ENCODE peak calls at places on chromosomes 13 and 19, in five cellular contexts. T is stimulated activated CD4-positive, alpha-beta T cell treated with anti-CD3 and anti-CD28 coated beads, Interleukin-4, amount 100 ng/mL, for 4 hours; B is endothelial cell; V is LoVo; K is activated effector memory CD4-positive, alpha-beta T cell treated with Interleukin-2 at 50 U/mL for 16 hours. C is an unnamed sample.

GRCh38 chr13:90690458-90691063 is 656.9 kb upstream of the MIR17HG start:
- DNase-seq in T (no peak), V (no peak), B (no peak), K (no peak), C (no peak)

GRCh38 chr19:54209748-54210494 is 9.3 kb downstream of the RPS9 start:
- DNase-seq in V (peak), K (no peak), T (no peak), B (no peak), C (no peak)

GRCh38 chr19:5436101-5436947 is 18.9 kb upstream of the ZNRF4 start:
- DNase-seq in V (no peak), T (no peak), B (peak), K (no peak), C (no peak)

GRCh38 chr13:48828962-48829405 is 146.7 kb upstream of the FNDC3A start:
- DNase-seq in K (no peak), V (no peak), T (no peak), B (no peak), C (no peak)

GRCh38 chr13:60787083-60787482 is 390.1 kb downstream of the TDRD3 start:
- DNase-seq in B (no peak), K (no peak), T (no peak), V (no peak), C (no peak)

GRCh38 chr19:652467-653389 is 10.3 kb downstream of the RNF126 start:
- DNase-seq in T (no peak), B (no peak), V (no peak), K (no peak), C (no peak)

GRCh38 chr13:27476943-27477681 is 26.7 kb upstream of the MTIF3 start:
- DNase-seq in V (peak), K (no peak), B (no peak), T (no peak), C (peak)

GRCh38 chr19:1853295-1854031 is 5.2 kb upstream of the REXO1 start:
- DNase-seq in K (peak), T (peak), V (peak), B (peak), C (no peak)

GRCh38 chr19:5762608-5763217 is 21.8 kb downstream of the PRR22 start:
- DNase-seq in T (no peak), K (no peak), V (no peak), B (no peak), C (no peak)

GRCh38 chr13:50713849-50714248 is 129.6 kb downstream of the DLEU7 start:
- DNase-seq in T (no peak), B (no peak), K (no peak), V (no peak), C (no peak)

GRCh38 chr19:43950834-43951626 is at the start of gene ZNF221:
- DNase-seq in V (peak), K (peak), T (peak), B (peak), C (peak)

GRCh38 chr19:1274081-1274851 is 1.1 kb upstream of the FAM174C start:
- DNase-seq in V (no peak), K (no peak), B (no peak), T (no peak), C (no peak)

GRCh38 chr13:113646376-113646775 is 11.6 kb downstream of the ATP4B start:
- DNase-seq in K (no peak), T (no peak), B (no peak), V (no peak), C (peak)

GRCh38 chr19:16371540-16371986 is 46.9 kb downstream of the KLF2 start:
- DNase-seq in T (peak), B (no peak), V (no peak), K (peak), C (no peak)

GRCh38 chr13:107190065-107190464 is 622.1 kb upstream of the ARGLU1 start:
- DNase-seq in V (no peak), B (no peak), K (no peak), T (no peak), C (no peak)

GRCh38 chr13:38872693-38873092 is 117.9 kb downstream of the STOML3 start:
- DNase-seq in K (no peak), V (no peak), B (peak), T (peak), C (no peak)

GRCh38 chr13:60001892-60002291 is 161.8 kb downstream of the DIAPH3 start:
- DNase-seq in B (no peak), T (no peak), V (no peak), K (no peak), C (no peak)

GRCh38 chr19:45152504-45153338 is 8.1 kb downstream of the NKPD1 start:
- DNase-seq in B (no peak), T (peak), V (no peak), K (peak), C (no peak)

GRCh38 chr13:50843256-50844043 is at the start of gene DLEU7:
- DNase-seq in T (no peak), V (no peak), K (no peak), B (peak), C (no peak)

GRCh38 chr13:110528911-110529310 is 32.6 kb downstream of the RAB20 start:
- DNase-seq in K (no peak), T (no peak), V (no peak), B (no peak), C (no peak)

GRCh38 chr13:59492030-59492636 is 671.6 kb downstream of the DIAPH3 start:
- DNase-seq in T (no peak), K (no peak), V (no peak), B (no peak), C (no peak)

GRCh38 chr13:38563739-38564138 is 123.1 kb upstream of the FREM2 start:
- DNase-seq in K (no peak), V (no peak), T (no peak), B (no peak), C (no peak)

GRCh38 chr19:38674388-38675133 is 27.1 kb downstream of the ACTN4 start:
- DNase-seq in K (no peak), T (no peak), V (no peak), B (no peak), C (no peak)

GRCh38 chr19:13082192-13083007 is 20.3 kb downstream of the LYL1 start:
- DNase-seq in T (no peak), K (no peak), B (peak), V (no peak), C (no peak)

GRCh38 chr13:19805765-19806164 is 23.0 kb upstream of the PSPC1 start:
- DNase-seq in T (no peak), K (no peak), B (no peak), V (no peak), C (no peak)

GRCh38 chr13:24212674-24213073 is 52.2 kb downstream of the SPATA13 start:
- DNase-seq in V (no peak), T (no peak), B (no peak), K (no peak), C (no peak)

GRCh38 chr13:65155861-65156260 is 2074.3 kb downstream of the PCDH9 start:
- DNase-seq in K (no peak), V (no peak), B (no peak), T (no peak), C (no peak)

GRCh38 chr19:29880498-29881081 is 61.4 kb upstream of the URI1 start:
- DNase-seq in T (no peak), V (no peak), K (no peak), B (no peak), C (no peak)

GRCh38 chr13:92843549-92843948 is 383.1 kb upstream of the GPC6 start:
- DNase-seq in K (no peak), B (no peak), T (no peak), V (no peak), C (no peak)

GRCh38 chr19:47890865-47891621 is 4.9 kb upstream of the SULT2A1 start:
- DNase-seq in B (no peak), T (no peak), V (no peak), K (no peak), C (no peak)

GRCh38 chr13:51827254-51827653 is 17.7 kb downstream of the TMEM272 start:
- DNase-seq in K (no peak), V (no peak), B (no peak), T (no peak), C (no peak)

GRCh38 chr19:11662278-11662677 is 65.0 kb downstream of the ZNF627 start:
- DNase-seq in T (no peak), K (no peak), V (no peak), B (no peak), C (no peak)

GRCh38 chr19:898663-899062 is 5.4 kb downstream of the RNU6-9 start:
- DNase-seq in B (no peak), V (no peak), K (no peak), T (no peak), C (no peak)

GRCh38 chr19:30551271-30551670 is 179.1 kb downstream of the ZNF536 start:
- DNase-seq in V (no peak), K (no peak), T (no peak), B (no peak), C (no peak)

GRCh38 chr13:114010401-114011101 is 36.7 kb upstream of the C13orf46 start:
- DNase-seq in T (no peak), K (no peak), V (no peak), B (no peak), C (no peak)

GRCh38 chr13:31965361-31966066 is 66.1 kb upstream of the FRY start:
- DNase-seq in K (no peak), T (no peak), B (no peak), V (no peak), C (no peak)

GRCh38 chr19:48413879-48414623 is 20.6 kb downstream of the GRIN2D start:
- DNase-seq in V (no peak), K (no peak), T (no peak), B (no peak), C (no peak)

GRCh38 chr19:43525836-43526771 is 897 bp downstream of the ETHE1 start:
- DNase-seq in K (no peak), V (no peak), T (peak), B (peak), C (peak)

GRCh38 chr13:89514534-89515312 is 1832.8 kb upstream of the MIR17HG start:
- DNase-seq in T (no peak), V (peak), K (no peak), B (no peak), C (no peak)

C was measured in coronary artery.